ENCODE peak calls at places on chromosomes 1 and 21, in seven cellular contexts. D, Q, M, P, I, V and F are unnamed samples. For H3K4me1 and H3K36me3, the result is how much of the 10 kb centered on the place peaks cover.

GRCh38 chr1:234089396-234089795 is 184.9 kb downstream of the SLC35F3 start:
- DNase-seq in D (peak), Q (no peak), M (no peak), P (no peak), I (no peak), V (no peak), F (no peak)

GRCh38 chr1:172670316-172670715 is 11.4 kb downstream of the FASLG start:
- DNase-seq in D (no peak), Q (no peak), M (peak), P (no peak), I (peak), V (no peak), F (no peak)

GRCh38 chr1:2166254-2166653 is 28.3 kb downstream of the FAAP20 start:
- DNase-seq in D (no peak), Q (no peak), M (no peak), P (no peak), I (no peak), V (no peak), F (no peak)

GRCh38 chr1:159751022-159751421 is 29.7 kb upstream of the DUSP23 start:
- DNase-seq in D (no peak), Q (no peak), M (no peak), P (no peak), I (no peak), V (no peak), F (no peak)

GRCh38 chr1:114152211-114153050 is 1.2 kb downstream of the SYT6 start:
- DNase-seq in D (peak), Q (peak), M (no peak), P (peak), I (no peak), V (no peak), F (peak)

GRCh38 chr1:27341525-27342252 is at the start of gene SYTL1:
- DNase-seq in D (peak), Q (peak), M (peak), P (peak), I (peak), V (peak), F (no peak)

GRCh38 chr1:85544689-85545203 is 35.8 kb upstream of the CCN1 start:
- DNase-seq in D (no peak), Q (peak), M (no peak), P (peak), I (no peak), V (no peak), F (no peak)

GRCh38 chr21:33011462-33011861 is 14.3 kb upstream of the OLIG2 start:
- DNase-seq in D (no peak), Q (no peak), M (no peak), P (peak), I (no peak), V (peak), F (no peak)

GRCh38 chr1:91835087-91835521 is 50.8 kb downstream of the TGFBR3 start:
- DNase-seq in D (no peak), Q (no peak), M (no peak), P (no peak), I (no peak), V (no peak), F (no peak)

GRCh38 chr1:7915826-7916225 is 24.8 kb downstream of the TNFRSF9 start:
- DNase-seq in D (no peak), Q (no peak), M (peak), P (no peak), I (no peak), V (no peak), F (no peak)

GRCh38 chr1:47688161-47688560 is 250.3 kb downstream of the FOXD2 start:
- DNase-seq in D (no peak), Q (no peak), M (no peak), P (no peak), I (no peak), V (no peak), F (no peak)

GRCh38 chr1:234212764-234213406 is 160.4 kb upstream of the COA6 start:
- DNase-seq in D (peak), Q (peak), M (no peak), P (no peak), I (no peak), V (no peak), F (peak)

GRCh38 chr1:205285391-205286101 is 36.0 kb downstream of the NUAK2 start:
- DNase-seq in D (no peak), Q (no peak), M (peak), P (peak), I (peak), V (no peak), F (no peak)

GRCh38 chr1:8987881-8988617 is 38.2 kb downstream of the SLC2A7 start:
- DNase-seq in D (peak), Q (peak), M (no peak), P (peak), I (peak), V (no peak), F (no peak)

GRCh38 chr1:226656201-226656600 is 82.9 kb downstream of the ITPKB start:
- DNase-seq in D (no peak), Q (peak), M (no peak), P (no peak), I (no peak), V (no peak), F (no peak)

GRCh38 chr1:113872219-113872934 is 865 bp upstream of the PTPN22 start:
- DNase-seq in D (no peak), Q (no peak), M (peak), P (no peak), I (peak), V (no peak), F (no peak)

GRCh38 chr1:248905662-248905948 is 430 bp upstream of the PGBD2 start:
- DNase-seq in D (no peak), Q (no peak), M (no peak), P (no peak), I (no peak), V (no peak), F (no peak)

GRCh38 chr1:5297199-5297877 is 642.9 kb downstream of the AJAP1 start:
- DNase-seq in D (no peak), Q (no peak), M (no peak), P (no peak), I (no peak), V (no peak), F (no peak)

GRCh38 chr1:53089478-53090226 is 27.6 kb downstream of the PODN start:
- DNase-seq in D (no peak), Q (no peak), M (no peak), P (peak), I (no peak), V (no peak), F (no peak)

GRCh38 chr21:43866659-43867331 is 1.8 kb downstream of the AGPAT3 start:
- DNase-seq in D (no peak), Q (no peak), M (peak), P (peak), I (peak), V (no peak), F (no peak)

GRCh38 chr1:221335161-221336101 is 406.5 kb downstream of the DUSP10 start:
- DNase-seq in D (peak), Q (no peak), M (no peak), P (peak), I (no peak), V (no peak), F (no peak)

GRCh38 chr1:247357781-247358211 is 26.1 kb upstream of the ZNF496 start:
- DNase-seq in D (no peak), Q (no peak), M (no peak), P (peak), I (no peak), V (no peak), F (no peak)

GRCh38 chr1:53588053-53588779 is 129.0 kb downstream of the DMRTB1 start:
- DNase-seq in D (no peak), Q (no peak), M (no peak), P (no peak), I (no peak), V (no peak), F (no peak)

GRCh38 chr1:221991221-221991620 is 249.3 kb upstream of the DUSP10 start:
- DNase-seq in D (no peak), Q (no peak), M (no peak), P (peak), I (no peak), V (no peak), F (no peak)

GRCh38 chr1:65792671-65793358 is at the start of gene PDE4B:
- DNase-seq in D (peak), Q (peak), M (no peak), P (peak), I (no peak), V (no peak), F (no peak)

GRCh38 chr1:185672719-185673360 is 61.4 kb upstream of the HMCN1 start:
- DNase-seq in D (no peak), Q (no peak), M (no peak), P (no peak), I (no peak), V (no peak), F (no peak)

GRCh38 chr1:183590225-183591191 is at the start of gene NCF2:
- DNase-seq in D (no peak), Q (no peak), M (no peak), P (no peak), I (no peak), V (no peak), F (no peak)

GRCh38 chr1:78434351-78434750 is 56.4 kb upstream of the PTGFR start:
- DNase-seq in D (no peak), Q (no peak), M (no peak), P (no peak), I (no peak), V (no peak), F (no peak)

GRCh38 chr1:244054924-244055263 is 3.8 kb downstream of the ZBTB18 start:
- DNase-seq in D (no peak), Q (no peak), M (peak), P (no peak), I (no peak), V (no peak), F (no peak)

GRCh38 chr1:110210604-110211502 is 739 bp downstream of the KCNC4 start:
- DNase-seq in D (peak), Q (peak), M (peak), P (peak), I (peak), V (no peak), F (peak)

GRCh38 chr1:110208916-110209650 is 1.0 kb upstream of the KCNC4 start:
- DNase-seq in D (peak), Q (no peak), M (no peak), P (no peak), I (no peak), V (no peak), F (no peak)

GRCh38 chr1:110211503-110212164 is 1.5 kb downstream of the KCNC4 start:
- DNase-seq in D (peak), Q (no peak), M (no peak), P (no peak), I (no peak), V (no peak), F (no peak)

GRCh38 chr1:110207831-110208230 is 2.3 kb upstream of the KCNC4 start:
- DNase-seq in D (peak), Q (peak), M (peak), P (peak), I (peak), V (no peak), F (peak)

GRCh38 chr1:110209715-110210603 is at the start of gene KCNC4:
- DNase-seq in D (peak), Q (peak), M (peak), P (peak), I (peak), V (peak), F (peak)
- H3K4me1 ChIP-seq in D (under half), Q (under half), M (under half), P (under half), I (under half), V (under half), F (under half)

DNA sequence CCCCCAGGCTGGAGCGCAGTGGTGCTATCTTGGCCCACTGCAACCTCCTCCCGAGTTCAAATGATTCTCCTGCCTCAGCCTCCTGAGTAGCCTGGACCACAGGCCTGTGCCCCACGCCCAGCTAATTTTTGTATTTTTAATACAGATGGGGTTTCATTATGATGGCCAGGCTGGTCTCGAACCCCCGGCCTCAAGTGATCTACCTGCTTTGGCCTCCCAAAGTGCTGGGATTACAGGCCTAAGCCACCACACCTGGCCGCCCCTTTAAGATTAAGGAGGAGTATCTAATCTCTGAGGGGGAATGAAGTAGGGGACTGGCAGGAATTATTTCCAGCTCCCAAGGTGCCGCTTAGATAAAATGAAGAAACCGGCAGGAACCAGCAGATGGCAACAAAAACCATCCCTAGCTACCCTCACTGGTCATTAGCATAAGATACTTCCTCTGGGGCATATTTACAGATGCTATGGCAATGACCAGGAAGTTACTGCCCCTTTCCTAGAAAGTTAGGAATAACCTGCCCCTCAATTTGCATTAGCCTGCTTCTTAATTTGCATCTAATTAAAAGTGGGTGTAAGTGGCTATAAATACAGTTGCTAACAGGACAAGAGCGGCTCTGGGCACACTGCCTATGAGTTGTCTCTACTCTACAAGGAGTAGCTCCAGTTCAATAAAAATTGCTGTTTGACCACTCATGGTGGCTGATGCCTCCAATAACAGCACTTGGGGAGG is 7.1 kb upstream of the NSUN4 start:
- DNase-seq in D (peak), Q (peak), M (no peak), P (peak), I (no peak), V (peak), F (peak)
- H3K4me3 ChIP-seq in D (no peak), Q (no peak), M (no peak), P (no peak), I (no peak), V (no peak), F (no peak)

GRCh38 chr1:11673089-11673769 is 7.7 kb downstream of the MAD2L2 start:
- DNase-seq in D (no peak), Q (no peak), M (no peak), P (no peak), I (no peak), V (no peak), F (no peak)

GRCh38 chr1:11670747-11671146 is 6.7 kb downstream of the FBXO6 start:
- DNase-seq in D (no peak), Q (no peak), M (no peak), P (no peak), I (no peak), V (no peak), F (no peak)

GRCh38 chr1:11671205-11671543 is 7.2 kb downstream of the FBXO6 start:
- DNase-seq in D (no peak), Q (no peak), M (no peak), P (no peak), I (no peak), V (no peak), F (no peak)

GRCh38 chr1:11674488-11674887 is 6.5 kb downstream of the MAD2L2 start:
- DNase-seq in D (no peak), Q (no peak), M (no peak), P (no peak), I (no peak), V (no peak), F (no peak)

DNA sequence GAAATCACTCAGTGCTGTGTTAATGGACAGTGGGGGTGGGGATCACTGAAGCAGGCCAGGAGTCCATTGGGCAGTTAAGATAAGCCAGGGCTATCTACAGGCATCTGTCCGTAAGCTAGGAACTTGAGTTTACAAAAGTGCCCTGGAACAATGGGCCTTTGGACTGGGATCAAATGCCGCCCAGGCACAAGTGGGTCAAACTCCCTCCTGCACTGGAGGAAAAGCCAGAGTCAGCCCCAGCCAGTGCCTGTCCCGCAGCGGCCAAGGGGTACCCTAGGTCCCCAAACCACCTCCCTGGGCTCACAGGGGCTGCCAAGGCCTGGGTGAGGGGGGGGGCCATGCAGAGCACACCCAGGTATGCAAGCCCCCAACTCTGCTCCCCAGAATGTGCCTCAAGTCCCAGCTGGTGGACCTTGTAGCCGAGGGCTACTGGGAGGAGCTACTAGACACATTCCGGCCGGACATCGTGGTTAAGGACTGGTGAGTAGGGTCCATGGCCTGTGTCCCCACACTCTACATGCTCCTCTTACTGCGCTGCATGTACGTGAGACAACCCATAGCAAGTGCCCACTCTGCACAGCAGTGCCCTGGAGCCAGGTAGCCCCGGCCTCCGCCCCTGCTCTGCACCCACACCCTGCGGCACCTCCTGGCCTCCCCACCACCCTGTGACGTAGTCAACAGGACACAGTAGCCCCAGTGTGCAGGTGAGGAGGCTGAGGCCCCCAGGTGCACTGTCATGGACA is 7.7 kb downstream of the FBXO6 start:
- DNase-seq in D (no peak), Q (no peak), M (no peak), P (no peak), I (no peak), V (no peak), F (no peak)
- H3K36me3 ChIP-seq in D (under half), Q (under half), M (under half), P (half or more), I (under half), V (under half), F (half or more)

GRCh38 chr1:89126602-89127001 is 688 bp upstream of the GBP2 start:
- DNase-seq in D (no peak), Q (no peak), M (peak), P (peak), I (no peak), V (no peak), F (no peak)
- H3K4me1 ChIP-seq in D (under half), Q (under half), M (under half), P (under half), I (under half), V (under half), F (under half)

GRCh38 chr1:156884560-156884959 is 9.0 kb upstream of the PEAR1 start:
- DNase-seq in D (peak), Q (peak), M (no peak), P (no peak), I (no peak), V (no peak), F (no peak)

GRCh38 chr1:156887324-156887723 is 6.2 kb upstream of the PEAR1 start:
- DNase-seq in D (no peak), Q (no peak), M (no peak), P (no peak), I (no peak), V (no peak), F (no peak)

GRCh38 chr1:156885314-156885713 is 8.2 kb upstream of the PEAR1 start:
- DNase-seq in D (no peak), Q (no peak), M (no peak), P (no peak), I (no peak), V (no peak), F (no peak)

GRCh38 chr1:156885904-156886355 is 7.6 kb upstream of the PEAR1 start:
- DNase-seq in D (no peak), Q (no peak), M (no peak), P (no peak), I (no peak), V (no peak), F (no peak)

DNA sequence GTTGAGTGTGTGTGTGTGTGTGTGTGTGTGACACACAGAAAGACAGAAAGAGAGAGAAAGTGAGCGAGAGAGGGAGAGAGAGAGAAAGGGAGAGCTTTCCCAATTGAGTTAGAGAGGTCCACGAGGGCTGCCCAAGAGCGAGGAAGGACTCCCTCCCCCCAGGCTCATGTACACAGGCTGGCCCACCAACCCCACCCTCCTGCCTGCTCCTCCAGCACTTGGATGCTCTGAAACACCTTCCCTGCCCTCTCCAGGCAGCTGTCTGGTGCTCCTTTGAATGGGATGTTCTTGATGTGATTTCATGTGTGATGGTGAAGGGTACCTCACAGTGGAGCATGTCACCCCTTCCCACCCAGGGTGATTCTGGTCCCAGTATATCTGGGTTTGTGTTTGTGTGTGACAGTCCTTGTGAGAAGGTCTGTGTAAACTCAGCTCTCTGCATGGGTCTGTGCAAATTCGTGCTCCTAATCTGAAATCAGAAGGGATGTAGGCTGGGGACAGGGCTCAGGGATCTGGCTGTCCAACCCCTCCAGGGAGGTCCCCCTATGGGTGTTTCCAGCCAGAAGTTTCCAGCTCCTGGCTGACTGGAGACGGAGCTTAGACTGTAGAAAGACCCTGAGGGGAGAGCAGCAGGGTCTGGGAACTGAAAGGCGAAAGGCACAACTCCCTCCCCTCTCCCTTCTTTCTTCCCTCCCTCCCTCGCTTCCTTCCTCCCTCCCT is 6.8 kb upstream of the PEAR1 start:
- DNase-seq in D (no peak), Q (no peak), M (no peak), P (no peak), I (no peak), V (no peak), F (no peak)
- H3K4me3 ChIP-seq in D (no peak), Q (no peak), M (no peak), P (no peak), I (no peak), V (no peak), F (no peak)